ENCODE peak calls at places on chromosomes 16 and 17, in ten cellular contexts. Z is OCI-LY7, G is KBM-7, A is AG04449, X is hypothalamus, S is AG08395, L is GM04503, D is body of pancreas, Q is tibial nerve, U is IMR-90. O is an unnamed sample.

GRCh38 chr17:82031885-82032627 is 578 bp downstream of the RAC3 start:
- DNase-seq in Z (peak; percentile 31), A (no peak), X (no peak), D (peak; percentile 60), U (no peak), S (no peak), G (peak; percentile 35), L (no peak), Q (no peak), O (no peak)

GRCh38 chr16:72952404-72953301 is 95.3 kb downstream of the ZFHX3 start:
- DNase-seq in U (peak; percentile 89), G (no peak), Z (no peak), A (peak; percentile 62), S (peak; percentile 44), Q (no peak), D (no peak), X (no peak), L (no peak), O (peak; percentile 82)

GRCh38 chr17:4407851-4408250 is 25.9 kb upstream of the SPNS3 start:
- DNase-seq in Z (peak; percentile 41), U (no peak), D (peak; percentile 74), S (no peak), X (no peak), A (no peak), L (no peak), G (no peak), Q (no peak), O (no peak)

GRCh38 chr17:45223541-45224528 is 2.1 kb downstream of the FMNL1 start:
- DNase-seq in A (no peak), U (no peak), G (no peak), X (no peak), Q (no peak), S (no peak), L (no peak), D (no peak), Z (peak; percentile 59), O (no peak)

GRCh38 chr16:14105976-14106375 is 34.9 kb downstream of the MRTFB start:
- DNase-seq in X (no peak), L (no peak), Z (no peak), Q (no peak), S (no peak), D (no peak), A (no peak), G (no peak), U (no peak), O (no peak)

GRCh38 chr17:18116078-18116477 is 7.5 kb downstream of the MYO15A start:
- DNase-seq in D (no peak), Z (no peak), U (no peak), A (no peak), Q (no peak), G (no peak), S (no peak), X (no peak), L (no peak), O (no peak)

GRCh38 chr16:3363793-3364192 is 8.1 kb downstream of the OR2C1 start:
- DNase-seq in X (no peak), G (no peak), U (no peak), S (no peak), Q (no peak), A (no peak), Z (peak; percentile 65), D (no peak), L (no peak), O (no peak)

GRCh38 chr16:2329532-2329931 is 11.0 kb downstream of the ABCA3 start:
- DNase-seq in Q (no peak), X (no peak), A (no peak), L (no peak), G (no peak), Z (no peak), S (no peak), D (no peak), U (no peak), O (no peak)

GRCh38 chr17:20080513-20080912 is 71.4 kb downstream of the SPECC1 start:
- DNase-seq in A (no peak), X (no peak), L (no peak), S (no peak), D (no peak), Z (no peak), Q (no peak), U (no peak), G (no peak), O (no peak)

GRCh38 chr17:21419299-21420239 is 43.4 kb downstream of the KCNJ12 start:
- DNase-seq in A (no peak), Q (no peak), L (no peak), D (no peak), U (no peak), S (no peak), G (no peak), X (no peak), Z (peak; percentile 53), O (no peak)